ENCODE peak calls at places on chromosomes 7 and 10, in nine cellular contexts. C, R, E, O, F, I, Q, U and J are unnamed samples.

GRCh38 chr10:28431139-28431538 is 101.8 kb upstream of the WAC start:
- DNase-seq in O (no peak), R (no peak), U (no peak), E (no peak), Q (no peak), C (no peak), I (no peak), F (no peak), J (no peak)

GRCh38 chr7:146652176-146652575 is 535.6 kb downstream of the CNTNAP2 start:
- DNase-seq in U (no peak), O (no peak), C (no peak), R (no peak), I (no peak), Q (no peak), E (no peak), F (no peak), J (no peak)

GRCh38 chr7:157976406-157976805 is 611.2 kb downstream of the PTPRN2 start:
- DNase-seq in R (no peak), C (no peak), I (no peak), E (no peak), F (no peak), O (no peak), Q (no peak), U (no peak), J (no peak)

GRCh38 chr7:26090927-26091519 is 61.0 kb upstream of the NFE2L3 start:
- DNase-seq in E (no peak), U (no peak), R (no peak), Q (peak), C (no peak), O (peak), I (no peak), F (peak), J (peak)

GRCh38 chr10:96125142-96125515 is 5.0 kb upstream of the ZNF518A start:
- DNase-seq in F (no peak), E (no peak), C (no peak), Q (no peak), O (no peak), I (no peak), R (no peak), U (no peak), J (no peak)

GRCh38 chr10:18312385-18313145 is 172.3 kb downstream of the CACNB2 start:
- DNase-seq in F (peak), C (no peak), R (no peak), U (no peak), I (no peak), Q (peak), O (peak), E (no peak), J (peak)

GRCh38 chr7:30068117-30068516 is 39.9 kb downstream of the PLEKHA8 start:
- DNase-seq in F (no peak), U (no peak), Q (peak), O (peak), C (no peak), I (no peak), R (no peak), E (no peak), J (peak)

GRCh38 chr7:44964384-44964830 is 14.4 kb downstream of the MYO1G start:
- DNase-seq in U (peak), R (no peak), Q (no peak), C (no peak), I (no peak), E (no peak), F (no peak), O (no peak), J (no peak)

GRCh38 chr10:49177391-49178355 is 10.5 kb downstream of the TMEM273 start:
- DNase-seq in C (peak), O (peak), F (no peak), R (peak), Q (peak), I (no peak), E (peak), U (peak), J (peak)